ENCODE peak calls at places on chromosomes 7 and 10, in six cellular contexts. One of them, this sample, is unnamed.

GRCh38 chr7:70455925-70456324 is 676.0 kb upstream of the GALNT17 start:
- DNase-seq in nephron progenitor cell: no peak
- DNase-seq in EL: no peak
- DNase-seq in HT1080: no peak
- DNase-seq in fibroblast of pulmonary artery: no peak
- DNase-seq in A172: no peak
- DNase-seq in this sample: no peak

GRCh38 chr7:65509368-65510186 is 135.9 kb downstream of the ZNF92 start:
- DNase-seq in nephron progenitor cell: peak; percentile 17
- DNase-seq in fibroblast of pulmonary artery: no peak
- DNase-seq in EL: peak; percentile 4
- DNase-seq in HT1080: no peak
- DNase-seq in A172: no peak
- DNase-seq in this sample: no peak

GRCh38 chr10:75525067-75525466 is 93.6 kb downstream of the LRMDA start:
- DNase-seq in fibroblast of pulmonary artery: no peak
- DNase-seq in nephron progenitor cell: no peak
- DNase-seq in A172: no peak
- DNase-seq in EL: no peak
- DNase-seq in HT1080: no peak
- DNase-seq in this sample: no peak

GRCh38 chr10:10432306-10433035 is 585.2 kb upstream of the CELF2 start:
- DNase-seq in EL: no peak
- DNase-seq in fibroblast of pulmonary artery: no peak
- DNase-seq in nephron progenitor cell: no peak
- DNase-seq in A172: no peak
- DNase-seq in HT1080: no peak
- DNase-seq in this sample: no peak

GRCh38 chr10:23439920-23440875 is 1.3 kb downstream of the OTUD1 start:
- DNase-seq in fibroblast of pulmonary artery: peak; percentile 33
- DNase-seq in nephron progenitor cell: peak; percentile 54
- DNase-seq in A172: no peak
- DNase-seq in HT1080: peak; percentile 35
- DNase-seq in EL: peak; percentile 65
- DNase-seq in this sample: peak; percentile 18

GRCh38 chr7:149716007-149716931 is 57.1 kb downstream of the ZNF467 start:
- DNase-seq in EL: no peak
- DNase-seq in fibroblast of pulmonary artery: no peak
- DNase-seq in A172: no peak
- DNase-seq in HT1080: no peak
- DNase-seq in nephron progenitor cell: no peak
- DNase-seq in this sample: no peak

GRCh38 chr10:132271458-132272011 is 36.2 kb downstream of the STK32C start:
- DNase-seq in nephron progenitor cell: no peak
- DNase-seq in A172: no peak
- DNase-seq in HT1080: no peak
- DNase-seq in fibroblast of pulmonary artery: no peak
- DNase-seq in EL: no peak
- DNase-seq in this sample: no peak

GRCh38 chr10:20954519-20954918 is 57.4 kb upstream of the NEBL start:
- DNase-seq in EL: no peak
- DNase-seq in nephron progenitor cell: peak; percentile 41
- DNase-seq in A172: no peak
- DNase-seq in HT1080: no peak
- DNase-seq in fibroblast of pulmonary artery: no peak
- DNase-seq in this sample: no peak

GRCh38 chr10:17113889-17114288 is 15.7 kb downstream of the CUBN start:
- DNase-seq in EL: no peak
- DNase-seq in HT1080: no peak
- DNase-seq in nephron progenitor cell: no peak
- DNase-seq in fibroblast of pulmonary artery: peak; percentile 59
- DNase-seq in A172: no peak
- DNase-seq in this sample: no peak

GRCh38 chr10:107409517-107409916 is 245.0 kb upstream of the SORCS1 start:
- DNase-seq in A172: peak; percentile 58
- DNase-seq in HT1080: peak; percentile 23
- DNase-seq in EL: peak; percentile 2
- DNase-seq in fibroblast of pulmonary artery: peak; percentile 62
- DNase-seq in nephron progenitor cell: no peak
- DNase-seq in this sample: no peak

GRCh38 chr7:19362099-19362498 is 216.9 kb upstream of the FERD3L start:
- DNase-seq in A172: peak; percentile 52
- DNase-seq in fibroblast of pulmonary artery: peak; percentile 38
- DNase-seq in nephron progenitor cell: no peak
- DNase-seq in EL: peak; percentile 13
- DNase-seq in HT1080: peak; percentile 46
- DNase-seq in this sample: peak; percentile 70